ENCODE peak calls at places on chromosomes 2 and 18, in ten cellular contexts. One of them, this sample, is unnamed.

GRCh38 chr2:218852911-218853667 is 6.5 kb upstream of the WNT6 start:
- DNase-seq in brain microvascular endothelial cell: peak; percentile 38
- DNase-seq in cardiac fibroblast: peak; percentile 75
- DNase-seq in fibroblast of lung: peak; percentile 62
- DNase-seq in HepG2: peak; percentile 61
- DNase-seq in mammary epithelial cell: peak; percentile 43
- DNase-seq in astrocyte: peak; percentile 40
- DNase-seq in GM06990: no peak
- DNase-seq in endodermal cell: peak; percentile 90
- DNase-seq in tibial artery: peak; percentile 63
- DNase-seq in this sample: peak; percentile 64

GRCh38 chr2:18976112-18976961 is 382.1 kb downstream of the OSR1 start:
- DNase-seq in mammary epithelial cell: no peak
- DNase-seq in endodermal cell: no peak
- DNase-seq in fibroblast of lung: peak; percentile 93
- DNase-seq in astrocyte: peak; percentile 87
- DNase-seq in HepG2: no peak
- DNase-seq in tibial artery: no peak
- DNase-seq in GM06990: peak; percentile 27
- DNase-seq in brain microvascular endothelial cell: peak; percentile 82
- DNase-seq in cardiac fibroblast: peak; percentile 80
- DNase-seq in this sample: peak; percentile 95

GRCh38 chr2:38654495-38655381 is 11.2 kb upstream of the GALM start:
- DNase-seq in fibroblast of lung: no peak
- DNase-seq in GM06990: no peak
- DNase-seq in tibial artery: no peak
- DNase-seq in mammary epithelial cell: no peak
- DNase-seq in brain microvascular endothelial cell: no peak
- DNase-seq in cardiac fibroblast: no peak
- DNase-seq in HepG2: no peak
- DNase-seq in astrocyte: no peak
- DNase-seq in endodermal cell: no peak
- DNase-seq in this sample: no peak

GRCh38 chr2:216777637-216778273 is 82.1 kb downstream of the TNP1 start:
- DNase-seq in HepG2: peak; percentile 89
- DNase-seq in brain microvascular endothelial cell: peak; percentile 69
- DNase-seq in cardiac fibroblast: peak; percentile 39
- DNase-seq in endodermal cell: peak; percentile 89
- DNase-seq in GM06990: peak; percentile 22
- DNase-seq in tibial artery: no peak
- DNase-seq in fibroblast of lung: peak; percentile 49
- DNase-seq in mammary epithelial cell: peak; percentile 76
- DNase-seq in astrocyte: no peak
- DNase-seq in this sample: peak; percentile 56

GRCh38 chr18:41326311-41326710 is 628.7 kb upstream of the PIK3C3 start:
- DNase-seq in cardiac fibroblast: peak; percentile 74
- DNase-seq in HepG2: no peak
- DNase-seq in astrocyte: peak; percentile 96
- DNase-seq in tibial artery: no peak
- DNase-seq in mammary epithelial cell: peak; percentile 87
- DNase-seq in fibroblast of lung: peak; percentile 69
- DNase-seq in GM06990: no peak
- DNase-seq in brain microvascular endothelial cell: peak; percentile 50
- DNase-seq in endodermal cell: no peak
- DNase-seq in this sample: peak; percentile 5

GRCh38 chr2:184524551-184525382 is 73.6 kb upstream of the ZNF804A start:
- DNase-seq in tibial artery: peak; percentile 29
- DNase-seq in fibroblast of lung: no peak
- DNase-seq in GM06990: no peak
- DNase-seq in brain microvascular endothelial cell: no peak
- DNase-seq in endodermal cell: no peak
- DNase-seq in HepG2: no peak
- DNase-seq in cardiac fibroblast: no peak
- DNase-seq in astrocyte: no peak
- DNase-seq in mammary epithelial cell: no peak
- DNase-seq in this sample: no peak

GRCh38 chr2:104897515-104898184 is 43.7 kb downstream of the POU3F3 start:
- DNase-seq in endodermal cell: no peak
- DNase-seq in HepG2: no peak
- DNase-seq in fibroblast of lung: peak; percentile 2
- DNase-seq in mammary epithelial cell: peak; percentile 1
- DNase-seq in GM06990: no peak
- DNase-seq in tibial artery: no peak
- DNase-seq in brain microvascular endothelial cell: no peak
- DNase-seq in cardiac fibroblast: peak; percentile 0
- DNase-seq in astrocyte: peak; percentile 88
- DNase-seq in this sample: no peak

GRCh38 chr18:35267809-35268208 is 22.2 kb downstream of the ZSCAN30 start:
- DNase-seq in HepG2: no peak
- DNase-seq in mammary epithelial cell: no peak
- DNase-seq in astrocyte: no peak
- DNase-seq in cardiac fibroblast: no peak
- DNase-seq in brain microvascular endothelial cell: no peak
- DNase-seq in fibroblast of lung: no peak
- DNase-seq in endodermal cell: no peak
- DNase-seq in GM06990: no peak
- DNase-seq in tibial artery: no peak
- DNase-seq in this sample: no peak

DNA sequence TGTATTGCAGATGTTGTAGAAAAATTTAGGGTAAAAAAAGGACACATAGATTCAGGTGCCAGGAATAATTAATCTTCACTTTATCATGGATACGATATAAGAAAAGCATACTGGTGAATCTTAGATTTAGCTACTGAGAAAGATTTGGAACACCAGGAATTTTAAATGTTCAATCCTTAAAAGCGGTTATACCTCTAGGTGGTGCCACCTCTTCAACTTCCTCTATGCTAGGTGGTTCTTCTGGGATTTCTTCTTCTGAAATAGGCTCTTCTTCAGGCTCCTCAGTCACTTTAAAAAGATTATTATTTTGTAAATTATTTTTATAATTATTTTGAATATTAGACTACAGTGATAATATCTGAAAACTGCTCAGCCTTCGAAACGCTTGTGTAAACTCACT is 133.1 kb downstream of the TTN start:
- DNase-seq in HepG2: no peak
- DNase-seq in mammary epithelial cell: no peak
- DNase-seq in brain microvascular endothelial cell: no peak
- DNase-seq in endodermal cell: no peak
- DNase-seq in tibial artery: no peak
- DNase-seq in astrocyte: no peak
- DNase-seq in fibroblast of lung: no peak
- DNase-seq in cardiac fibroblast: no peak
- DNase-seq in GM06990: no peak
- DNase-seq in this sample: no peak
- TF ChIP-seq CTCF in HepG2: no peak
- TF ChIP-seq CTCF in mammary epithelial cell: peak; percentile 27
- TF ChIP-seq CTCF in brain microvascular endothelial cell: peak; percentile 19
- TF ChIP-seq CTCF in endodermal cell: peak; percentile 66
- TF ChIP-seq CTCF in tibial artery: no peak
- TF ChIP-seq CTCF in astrocyte: peak; percentile 8
- TF ChIP-seq CTCF in fibroblast of lung: no peak
- TF ChIP-seq CTCF in cardiac fibroblast: no peak
- TF ChIP-seq CTCF in GM06990: no peak
- TF ChIP-seq CTCF in this sample: no peak

GRCh38 chr2:224580248-224580647 is 4.9 kb downstream of the CUL3 start:
- DNase-seq in tibial artery: no peak
- DNase-seq in astrocyte: no peak
- DNase-seq in brain microvascular endothelial cell: no peak
- DNase-seq in GM06990: no peak
- DNase-seq in cardiac fibroblast: no peak
- DNase-seq in mammary epithelial cell: no peak
- DNase-seq in HepG2: no peak
- DNase-seq in endodermal cell: no peak
- DNase-seq in fibroblast of lung: no peak
- DNase-seq in this sample: no peak

GRCh38 chr2:224574423-224575084 is 10.6 kb downstream of the CUL3 start:
- DNase-seq in mammary epithelial cell: no peak
- DNase-seq in fibroblast of lung: no peak
- DNase-seq in cardiac fibroblast: no peak
- DNase-seq in endodermal cell: no peak
- DNase-seq in brain microvascular endothelial cell: no peak
- DNase-seq in HepG2: no peak
- DNase-seq in astrocyte: no peak
- DNase-seq in GM06990: no peak
- DNase-seq in tibial artery: no peak
- DNase-seq in this sample: no peak

GRCh38 chr2:224579411-224579810 is 5.8 kb downstream of the CUL3 start:
- DNase-seq in HepG2: no peak
- DNase-seq in fibroblast of lung: peak; percentile 36
- DNase-seq in endodermal cell: no peak
- DNase-seq in tibial artery: no peak
- DNase-seq in brain microvascular endothelial cell: no peak
- DNase-seq in GM06990: no peak
- DNase-seq in mammary epithelial cell: peak; percentile 43
- DNase-seq in astrocyte: no peak
- DNase-seq in cardiac fibroblast: peak; percentile 33
- DNase-seq in this sample: peak; percentile 55

GRCh38 chr2:224576098-224576715 is 9.0 kb downstream of the CUL3 start:
- DNase-seq in HepG2: no peak
- DNase-seq in endodermal cell: no peak
- DNase-seq in tibial artery: no peak
- DNase-seq in astrocyte: peak; percentile 55
- DNase-seq in GM06990: no peak
- DNase-seq in fibroblast of lung: peak; percentile 34
- DNase-seq in mammary epithelial cell: no peak
- DNase-seq in brain microvascular endothelial cell: no peak
- DNase-seq in cardiac fibroblast: no peak
- DNase-seq in this sample: no peak

GRCh38 chr2:224577541-224577940 is 7.6 kb downstream of the CUL3 start:
- DNase-seq in brain microvascular endothelial cell: no peak
- DNase-seq in astrocyte: no peak
- DNase-seq in tibial artery: no peak
- DNase-seq in GM06990: no peak
- DNase-seq in endodermal cell: no peak
- DNase-seq in cardiac fibroblast: no peak
- DNase-seq in HepG2: no peak
- DNase-seq in fibroblast of lung: no peak
- DNase-seq in mammary epithelial cell: no peak
- DNase-seq in this sample: no peak
- H3K4me3 ChIP-seq in brain microvascular endothelial cell: no peak overlapping the region
- H3K4me3 ChIP-seq in astrocyte: no peak overlapping the region
- H3K4me3 ChIP-seq in tibial artery: no peak overlapping the region
- H3K4me3 ChIP-seq in GM06990: no peak overlapping the region
- H3K4me3 ChIP-seq in endodermal cell: peak overlapping the region; percentile 41
- H3K4me3 ChIP-seq in cardiac fibroblast: no peak overlapping the region
- H3K4me3 ChIP-seq in HepG2: no peak overlapping the region
- H3K4me3 ChIP-seq in fibroblast of lung: no peak overlapping the region
- H3K4me3 ChIP-seq in mammary epithelial cell: no peak overlapping the region
- H3K4me3 ChIP-seq in this sample: no peak overlapping the region

GRCh38 chr2:122186761-122187222 is 431.3 kb downstream of the TSN start:
- DNase-seq in endodermal cell: no peak
- DNase-seq in brain microvascular endothelial cell: no peak
- DNase-seq in fibroblast of lung: no peak
- DNase-seq in mammary epithelial cell: no peak
- DNase-seq in HepG2: no peak
- DNase-seq in astrocyte: no peak
- DNase-seq in tibial artery: no peak
- DNase-seq in GM06990: no peak
- DNase-seq in cardiac fibroblast: peak; percentile 69
- DNase-seq in this sample: no peak

GRCh38 chr2:122193622-122194021 is 438.2 kb downstream of the TSN start:
- DNase-seq in mammary epithelial cell: no peak
- DNase-seq in astrocyte: no peak
- DNase-seq in HepG2: no peak
- DNase-seq in GM06990: no peak
- DNase-seq in tibial artery: no peak
- DNase-seq in brain microvascular endothelial cell: no peak
- DNase-seq in cardiac fibroblast: peak; percentile 70
- DNase-seq in fibroblast of lung: peak; percentile 12
- DNase-seq in endodermal cell: no peak
- DNase-seq in this sample: peak; percentile 39

GRCh38 chr2:122194546-122194945 is 439.1 kb downstream of the TSN start:
- DNase-seq in brain microvascular endothelial cell: no peak
- DNase-seq in cardiac fibroblast: no peak
- DNase-seq in endodermal cell: no peak
- DNase-seq in mammary epithelial cell: no peak
- DNase-seq in HepG2: no peak
- DNase-seq in astrocyte: no peak
- DNase-seq in tibial artery: no peak
- DNase-seq in GM06990: no peak
- DNase-seq in fibroblast of lung: no peak
- DNase-seq in this sample: no peak

DNA sequence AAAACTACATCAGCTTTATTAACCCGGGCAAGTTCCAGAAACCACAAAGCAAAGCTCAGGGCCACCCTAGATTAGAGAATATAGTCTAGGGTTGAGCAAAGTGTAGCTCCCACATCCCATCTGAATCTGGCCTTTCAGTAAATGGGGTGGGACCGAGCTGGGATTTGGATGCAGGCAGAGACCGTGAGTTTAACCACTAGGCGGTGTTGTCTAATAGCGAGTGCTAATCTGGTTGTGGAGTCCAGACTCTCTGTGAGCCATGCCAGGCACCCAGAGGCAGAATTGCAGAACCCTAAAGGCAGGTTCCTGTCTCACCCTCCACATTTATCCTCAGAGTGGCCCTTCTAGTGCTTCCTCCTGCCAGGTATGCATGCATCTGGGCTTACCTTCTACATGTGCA is 435.9 kb downstream of the TSN start:
- DNase-seq in mammary epithelial cell: peak; percentile 46
- DNase-seq in HepG2: peak; percentile 41
- DNase-seq in brain microvascular endothelial cell: peak; percentile 7
- DNase-seq in fibroblast of lung: no peak
- DNase-seq in GM06990: no peak
- DNase-seq in endodermal cell: peak; percentile 89
- DNase-seq in cardiac fibroblast: peak; percentile 81
- DNase-seq in astrocyte: no peak
- DNase-seq in tibial artery: no peak
- DNase-seq in this sample: peak; percentile 33
- TF ChIP-seq CTCF in mammary epithelial cell: peak; percentile 63
- TF ChIP-seq CTCF in HepG2: peak; percentile 75
- TF ChIP-seq CTCF in brain microvascular endothelial cell: peak; percentile 66
- TF ChIP-seq CTCF in fibroblast of lung: peak; percentile 5
- TF ChIP-seq CTCF in GM06990: peak; percentile 75
- TF ChIP-seq CTCF in endodermal cell: peak; percentile 87
- TF ChIP-seq CTCF in cardiac fibroblast: peak; percentile 52
- TF ChIP-seq CTCF in astrocyte: peak; percentile 40
- TF ChIP-seq CTCF in tibial artery: no peak
- TF ChIP-seq CTCF in this sample: peak; percentile 59

DNA sequence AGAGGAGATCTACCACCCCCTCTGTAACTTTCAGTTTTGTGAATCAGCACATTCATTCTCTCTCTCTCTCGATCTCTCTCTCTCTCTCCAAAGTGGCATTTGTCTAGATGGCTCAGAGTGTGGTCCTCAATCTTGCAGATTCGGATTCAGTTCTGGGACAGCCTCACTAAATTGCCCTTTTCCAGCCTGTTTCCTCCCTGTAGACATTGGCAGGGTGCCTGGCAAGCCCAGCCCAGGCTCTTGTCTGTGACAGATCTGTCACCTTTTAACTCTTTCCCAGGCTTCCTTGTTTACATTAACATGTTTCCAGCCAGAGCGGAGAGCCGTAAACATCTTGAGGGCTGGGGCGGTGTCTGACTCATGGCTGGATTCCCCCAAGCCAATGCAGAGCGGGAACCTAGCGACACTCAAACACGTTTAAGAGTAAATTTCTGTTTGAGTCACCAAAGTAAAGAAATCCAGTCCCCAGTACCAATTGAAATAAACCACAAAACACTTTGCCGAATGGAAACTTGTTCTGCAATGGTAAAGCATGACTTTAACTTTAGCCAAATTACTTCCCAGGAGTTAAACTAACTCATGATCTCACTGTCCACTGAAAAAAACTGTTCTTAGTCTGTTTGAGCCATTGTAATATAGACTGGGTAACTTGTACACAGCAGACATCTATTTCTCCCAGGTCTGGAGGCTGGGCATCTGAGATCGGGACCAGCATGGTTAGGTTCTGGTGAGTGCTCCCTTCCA is 6.6 kb upstream of the CYP27C1 start:
- DNase-seq in HepG2: peak; percentile 33
- DNase-seq in brain microvascular endothelial cell: peak; percentile 92
- DNase-seq in fibroblast of lung: peak; percentile 92
- DNase-seq in astrocyte: peak; percentile 94
- DNase-seq in mammary epithelial cell: peak; percentile 92
- DNase-seq in tibial artery: no peak
- DNase-seq in endodermal cell: peak; percentile 61
- DNase-seq in GM06990: peak; percentile 28
- DNase-seq in cardiac fibroblast: peak; percentile 58
- DNase-seq in this sample: peak; percentile 95
- H3K4me3 ChIP-seq in HepG2: no peak overlapping the region
- H3K4me3 ChIP-seq in brain microvascular endothelial cell: peak overlapping the region; percentile 20
- H3K4me3 ChIP-seq in fibroblast of lung: peak overlapping the region; percentile 10
- H3K4me3 ChIP-seq in astrocyte: peak overlapping the region; percentile 36
- H3K4me3 ChIP-seq in mammary epithelial cell: no peak overlapping the region
- H3K4me3 ChIP-seq in tibial artery: no peak overlapping the region
- H3K4me3 ChIP-seq in endodermal cell: no peak overlapping the region
- H3K4me3 ChIP-seq in GM06990: peak overlapping the region; percentile 25
- H3K4me3 ChIP-seq in cardiac fibroblast: no peak overlapping the region
- H3K4me3 ChIP-seq in this sample: peak overlapping the region; percentile 5

This sample was measured in fibroblast of villous mesenchyme.